ENCODE peak calls at places on chromosomes 5 and 9, in seven cellular contexts. J, W, B, U, O, X and S are unnamed samples.

GRCh38 chr9:86336058-86336457 is 18.2 kb downstream of the TUT7 start:
- DNase-seq in U (no peak), W (no peak), O (no peak), J (no peak), B (no peak), X (no peak), S (no peak)

GRCh38 chr9:114908796-114909448 is 21.5 kb downstream of the TNFSF8 start:
- DNase-seq in B (peak; percentile 67), X (no peak), W (no peak), O (peak; percentile 55), J (no peak), U (peak; percentile 44), S (no peak)

GRCh38 chr9:36392489-36392888 is 7.6 kb downstream of the RNF38 start:
- DNase-seq in X (no peak), J (no peak), U (no peak), B (no peak), O (no peak), W (no peak), S (no peak)

GRCh38 chr9:79911724-79912123 is 340.0 kb downstream of the TLE4 start:
- DNase-seq in J (no peak), U (no peak), W (no peak), X (no peak), O (no peak), B (no peak), S (no peak)

GRCh38 chr5:56142620-56143431 is 90.3 kb downstream of the ANKRD55 start:
- DNase-seq in W (no peak), J (no peak), B (no peak), U (no peak), X (no peak), O (peak; percentile 43), S (no peak)

GRCh38 chr5:76790632-76791290 is 28.1 kb upstream of the F2RL1 start:
- DNase-seq in X (peak; percentile 82), W (no peak), U (no peak), B (peak; percentile 100), O (peak; percentile 100), J (peak; percentile 100), S (no peak)

GRCh38 chr9:137554349-137554748 is 2.7 kb downstream of the MRPL41 start:
- DNase-seq in J (no peak), B (no peak), U (no peak), O (no peak), W (no peak), X (no peak), S (no peak)

GRCh38 chr5:131996210-131997025 is 15.0 kb downstream of the ACSL6 start:
- DNase-seq in B (no peak), W (no peak), U (no peak), X (no peak), J (no peak), O (peak; percentile 29), S (no peak)

GRCh38 chr5:134083517-134083916 is 31.0 kb upstream of the TCF7 start:
- DNase-seq in B (peak; percentile 81), W (no peak), X (no peak), O (no peak), U (no peak), J (no peak), S (peak; percentile 40)